ENCODE peak calls at places on chromosomes 11 and 22, in seven cellular contexts. O, U, S, K, Q, C and I are unnamed samples.
A peak's percentile ranks its signal among the peaks of the same experiment; 100 is the strongest.

GRCh38 chr11:118321386-118322082 is 17.0 kb downstream of the CD3E start:
- DNase-seq in O (no peak), U (peak; percentile 67), S (no peak), K (no peak), Q (no peak), C (no peak), I (peak; percentile 63)

GRCh38 chr11:2535673-2536439 is 91.0 kb downstream of the KCNQ1 start:
- DNase-seq in O (no peak), U (no peak), S (no peak), K (no peak), Q (no peak), C (no peak), I (peak; percentile 40)

GRCh38 chr11:34633640-34633989 is 12.7 kb downstream of the EHF start:
- DNase-seq in O (no peak), U (no peak), S (no peak), K (no peak), Q (no peak), C (no peak), I (no peak)

GRCh38 chr22:18954333-18954732 is 18.2 kb upstream of the PRODH start:
- DNase-seq in O (peak; percentile 48), U (peak; percentile 55), S (peak; percentile 89), K (no peak), Q (peak; percentile 76), C (peak; percentile 46), I (peak; percentile 78)

GRCh38 chr22:30575011-30575671 is 676 bp upstream of the GAL3ST1 start:
- DNase-seq in O (peak; percentile 88), U (peak; percentile 27), S (peak; percentile 84), K (no peak), Q (peak; percentile 79), C (no peak), I (no peak)

GRCh38 chr11:58024601-58025091 is 965 bp downstream of the OR9Q1 start:
- DNase-seq in O (peak; percentile 51), U (peak; percentile 54), S (no peak), K (no peak), Q (peak; percentile 73), C (peak; percentile 91), I (no peak)

GRCh38 chr11:848988-849824 is 6.6 kb downstream of the TSPAN4 start:
- DNase-seq in O (no peak), U (no peak), S (peak; percentile 98), K (no peak), Q (no peak), C (peak; percentile 28), I (no peak)

GRCh38 chr11:64864473-64865285 is 13.7 kb downstream of the EHD1 start:
- DNase-seq in O (peak; percentile 87), U (no peak), S (no peak), K (no peak), Q (peak; percentile 56), C (peak; percentile 53), I (peak; percentile 78)

GRCh38 chr11:2109541-2110019 is 29.6 kb downstream of the IGF2 start:
- DNase-seq in O (no peak), U (no peak), S (peak; percentile 51), K (no peak), Q (no peak), C (peak; percentile 93), I (no peak)

GRCh38 chr11:15918212-15918611 is 438.1 kb downstream of the SOX6 start:
- DNase-seq in O (no peak), U (no peak), S (no peak), K (no peak), Q (no peak), C (no peak), I (no peak)

GRCh38 chr11:131668867-131669780 is 298.7 kb downstream of the NTM start:
- DNase-seq in O (peak; percentile 44), U (peak; percentile 32), S (peak; percentile 60), K (no peak), Q (peak; percentile 25), C (peak; percentile 32), I (peak; percentile 51)

GRCh38 chr11:117143390-117143789 is 697 bp upstream of the PAFAH1B2 start:
- DNase-seq in O (peak; percentile 58), U (peak; percentile 73), S (peak; percentile 59), K (peak; percentile 20), Q (peak; percentile 70), C (no peak), I (peak; percentile 67)

GRCh38 chr22:46043816-46044717 is 67.1 kb upstream of the WNT7B start:
- DNase-seq in O (no peak), U (peak; percentile 69), S (no peak), K (no peak), Q (peak; percentile 60), C (peak; percentile 37), I (peak; percentile 59)

GRCh38 chr11:46421257-46421880 is 29.8 kb upstream of the CHRM4 start:
- DNase-seq in O (no peak), U (no peak), S (no peak), K (no peak), Q (no peak), C (no peak), I (no peak)

GRCh38 chr22:26430600-26430999 is 1.5 kb downstream of the ASPHD2 start:
- DNase-seq in O (no peak), U (no peak), S (no peak), K (no peak), Q (no peak), C (peak; percentile 10), I (no peak)

GRCh38 chr22:26431151-26431995 is 2.3 kb downstream of the ASPHD2 start:
- DNase-seq in O (peak; percentile 66), U (no peak), S (no peak), K (no peak), Q (no peak), C (peak; percentile 81), I (no peak)

GRCh38 chr22:26426924-26427323 is 2.1 kb upstream of the ASPHD2 start:
- DNase-seq in O (no peak), U (no peak), S (no peak), K (no peak), Q (no peak), C (no peak), I (no peak)

GRCh38 chr22:26429458-26430238 is 588 bp downstream of the ASPHD2 start:
- DNase-seq in O (no peak), U (no peak), S (peak; percentile 76), K (no peak), Q (no peak), C (no peak), I (no peak)

DNA sequence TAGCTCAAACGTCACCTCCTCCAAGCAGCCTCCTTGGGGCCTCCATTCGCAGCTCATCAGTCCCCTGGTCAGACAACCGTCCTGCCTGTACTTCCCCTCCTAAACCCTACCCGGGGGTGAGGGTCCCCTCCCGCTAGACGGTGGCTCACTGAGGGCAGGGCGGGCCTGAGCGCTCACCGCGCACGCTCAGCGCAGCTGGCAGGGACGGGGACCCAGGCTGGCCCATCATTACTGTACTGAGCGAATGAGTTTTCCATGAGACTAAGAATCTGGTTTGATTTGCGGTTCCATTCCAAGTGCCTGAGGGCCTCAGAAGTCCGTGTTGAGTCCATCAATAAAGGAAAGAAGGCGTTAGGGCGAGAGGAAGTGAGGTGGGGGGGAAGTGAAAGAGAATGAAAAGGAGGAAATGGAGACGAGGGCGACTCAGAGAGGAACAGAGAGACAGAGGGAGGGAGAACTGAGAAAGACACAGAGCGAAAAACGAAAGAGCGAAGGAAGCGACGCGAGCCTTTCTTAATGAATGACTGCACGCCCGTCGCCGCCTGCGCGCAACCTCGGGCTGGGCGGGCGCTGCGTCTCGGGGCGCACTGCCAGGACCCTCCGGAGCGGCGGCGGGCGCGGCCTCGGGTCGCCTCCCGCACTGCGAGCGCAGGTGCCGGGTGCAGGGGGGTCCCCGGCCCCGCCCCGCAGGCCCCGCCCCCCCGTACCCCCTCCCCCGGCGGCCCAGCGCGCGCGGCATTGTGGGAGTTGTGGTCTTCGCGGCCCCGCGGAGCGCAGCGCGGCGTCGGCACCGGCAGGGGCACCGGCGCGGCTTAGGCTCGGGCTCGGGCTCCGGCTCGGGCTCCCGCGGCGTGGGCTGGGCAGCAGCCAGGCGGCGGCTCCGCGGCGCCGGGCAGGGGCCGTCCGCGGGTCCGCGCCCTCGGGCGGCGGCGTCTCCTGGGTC is at the start of gene ASPHD2:
- DNase-seq in O (peak; percentile 60), U (peak; percentile 69), S (peak; percentile 96), K (no peak), Q (peak; percentile 57), C (peak; percentile 64), I (peak; percentile 80)
- H3K4me3 ChIP-seq in O (peak within 1 kb of the TSS; percentile 66), U (peak within 1 kb of the TSS; percentile 56), S (peak within 1 kb of the TSS; percentile 87), K (peak within 1 kb of the TSS; percentile 93), Q (peak within 1 kb of the TSS; percentile 19), C (peak within 1 kb of the TSS; percentile 55), I (peak within 1 kb of the TSS; percentile 75)

DNA sequence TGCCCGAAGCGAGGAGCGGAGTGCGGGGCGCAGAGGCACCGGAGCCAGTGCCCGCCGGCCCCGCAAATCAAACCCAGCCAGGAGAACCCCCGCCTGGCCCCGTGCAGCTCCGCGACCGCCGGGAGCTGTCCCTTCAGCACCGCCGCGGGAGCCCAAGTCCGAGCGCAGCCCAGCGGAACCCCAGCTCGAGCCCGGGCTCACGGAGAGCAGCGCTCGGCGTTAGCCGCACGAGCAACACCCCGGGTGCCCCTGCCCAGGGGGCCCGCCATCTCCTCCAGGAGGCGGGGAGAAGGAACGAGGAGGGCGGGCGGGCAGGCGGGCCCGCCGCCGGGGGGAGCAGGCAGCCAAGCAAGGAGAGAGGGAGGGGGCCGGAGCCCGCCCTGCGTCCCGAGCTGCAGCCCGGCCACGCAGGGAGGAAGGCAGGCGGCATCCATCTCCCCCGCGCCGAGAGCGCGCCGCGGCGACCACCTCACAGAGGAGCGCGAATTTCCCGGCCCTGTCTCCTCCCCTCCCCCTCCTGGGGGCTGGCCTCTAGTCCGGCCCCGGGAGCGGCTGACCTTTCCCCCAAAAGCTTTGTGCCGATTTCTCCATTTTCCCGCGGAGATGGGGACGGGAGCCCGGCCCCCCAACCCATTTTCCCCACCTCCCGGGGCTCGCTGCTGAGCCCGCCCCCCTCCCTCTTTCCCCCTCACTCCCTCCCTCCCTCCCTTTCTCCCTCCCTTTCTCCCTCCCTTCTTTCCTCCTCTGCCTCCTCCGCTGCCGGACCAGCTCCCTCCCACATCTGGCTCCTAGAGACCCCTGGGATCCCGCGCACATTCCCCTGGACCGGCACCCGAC is 623 bp downstream of the KCNC1 start:
- DNase-seq in O (peak; percentile 71), U (peak; percentile 30), S (peak; percentile 86), K (no peak), Q (peak; percentile 69), C (peak; percentile 66), I (no peak)
- H3K4me3 ChIP-seq in O (no peak overlapping the region), U (peak overlapping the region; percentile 15), S (peak overlapping the region; percentile 64), K (peak overlapping the region; percentile 49), Q (peak overlapping the region; percentile 24), C (peak overlapping the region; percentile 8), I (no peak overlapping the region)

GRCh38 chr11:133947298-133947905 is 9.4 kb downstream of the IGSF9B start:
- DNase-seq in O (peak; percentile 50), U (no peak), S (peak; percentile 77), K (no peak), Q (no peak), C (peak; percentile 20), I (no peak)
- H3K4me3 ChIP-seq in O (no peak overlapping the region), U (no peak overlapping the region), S (no peak overlapping the region), K (no peak overlapping the region), Q (no peak overlapping the region), C (no peak overlapping the region), I (no peak overlapping the region)

GRCh38 chr22:20550851-20551744 is 43.7 kb downstream of the MED15 start:
- DNase-seq in O (peak; percentile 78), U (no peak), S (no peak), K (no peak), Q (peak; percentile 34), C (peak; percentile 68), I (no peak)

GRCh38 chr22:20548806-20549205 is 41.4 kb downstream of the MED15 start:
- DNase-seq in O (no peak), U (no peak), S (no peak), K (no peak), Q (no peak), C (no peak), I (no peak)

GRCh38 chr22:20550057-20550817 is 42.8 kb downstream of the MED15 start:
- DNase-seq in O (no peak), U (no peak), S (no peak), K (no peak), Q (no peak), C (no peak), I (no peak)

GRCh38 chr22:20547029-20547428 is 39.6 kb downstream of the MED15 start:
- DNase-seq in O (no peak), U (no peak), S (no peak), K (no peak), Q (no peak), C (no peak), I (no peak)

GRCh38 chr22:20549232-20549841 is 41.9 kb downstream of the MED15 start:
- DNase-seq in O (peak; percentile 41), U (no peak), S (no peak), K (no peak), Q (peak; percentile 36), C (peak; percentile 47), I (no peak)
- H3K4me3 ChIP-seq in O (no peak overlapping the region), U (no peak overlapping the region), S (no peak overlapping the region), K (no peak overlapping the region), Q (no peak overlapping the region), C (no peak overlapping the region), I (no peak overlapping the region)